ENCODE peak calls at places on chromosomes 3 and 15, in eight cellular contexts. E is NCI-H510A treated with DMSO at 0.1 percent for 48 hours, D is amniotic epithelial cell, I is IMR-90, F is globus pallidus, C is GM10248, N is anterior cingulate cortex, O is AG20443. M is an unnamed sample.

GRCh38 chr3:8778475-8778874 is 9.1 kb upstream of the OXTR start:
- DNase-seq in D (no peak), O (no peak), F (no peak), N (no peak), C (no peak), E (no peak), I (peak; percentile 24), M (no peak)

GRCh38 chr3:140505256-140505655 is 172.6 kb upstream of the TRIM42 start:
- DNase-seq in C (peak; percentile 28), N (peak; percentile 2), O (peak; percentile 5), D (no peak), I (no peak), F (peak; percentile 29), E (no peak), M (no peak)

GRCh38 chr15:85094685-85095084 is 113.0 kb downstream of the PDE8A start:
- DNase-seq in C (no peak), D (peak; percentile 54), I (peak; percentile 74), N (no peak), E (no peak), O (peak; percentile 56), F (no peak), M (no peak)

GRCh38 chr15:69145694-69146492 is 14.5 kb upstream of the GLCE start:
- DNase-seq in D (peak; percentile 92), F (peak; percentile 70), E (peak; percentile 26), I (peak; percentile 21), N (peak; percentile 40), C (no peak), O (no peak), M (no peak)

GRCh38 chr3:149180057-149180573 is 41.5 kb downstream of the CP start:
- DNase-seq in C (no peak), F (no peak), N (peak; percentile 12), I (peak; percentile 100), O (peak; percentile 94), D (peak; percentile 100), E (no peak), M (peak; percentile 97)

GRCh38 chr3:10697918-10698317 is 118.1 kb upstream of the SLC6A11 start:
- DNase-seq in O (no peak), E (no peak), F (no peak), D (peak; percentile 21), C (no peak), N (no peak), I (no peak), M (no peak)

GRCh38 chr15:48765007-48765406 is 45.9 kb downstream of the CEP152 start:
- DNase-seq in O (no peak), N (no peak), F (no peak), E (no peak), D (no peak), C (no peak), I (no peak), M (no peak)

GRCh38 chr3:36669763-36670162 is 94.6 kb downstream of the DCLK3 start:
- DNase-seq in D (no peak), I (no peak), N (no peak), C (no peak), E (no peak), O (no peak), F (no peak), M (no peak)

GRCh38 chr3:179015551-179016020 is 56.0 kb downstream of the ZMAT3 start:
- DNase-seq in C (peak; percentile 42), I (peak; percentile 83), O (peak; percentile 65), N (peak; percentile 0), F (peak; percentile 55), E (peak; percentile 90), D (peak; percentile 87), M (peak; percentile 88)

GRCh38 chr3:149122716-149123578 is 6.5 kb upstream of the HPS3 start:
- DNase-seq in C (no peak), O (no peak), D (no peak), E (no peak), F (no peak), N (no peak), I (peak; percentile 63), M (no peak)

GRCh38 chr3:151156618-151157216 is 46.3 kb downstream of the GPR171 start:
- DNase-seq in F (no peak), I (peak; percentile 61), E (peak; percentile 70), C (peak; percentile 60), N (no peak), O (peak; percentile 40), D (peak; percentile 65), M (peak; percentile 78)

GRCh38 chr3:156615592-156616173 is 58.7 kb upstream of the TIPARP start:
- DNase-seq in F (no peak), D (peak; percentile 93), O (peak; percentile 52), I (peak; percentile 79), C (no peak), N (peak; percentile 44), E (peak; percentile 8), M (peak; percentile 62)

GRCh38 chr15:83248151-83248851 is 36.2 kb downstream of the BNC1 start:
- DNase-seq in D (peak; percentile 65), F (peak; percentile 71), N (no peak), O (peak; percentile 46), C (peak; percentile 29), I (peak; percentile 68), E (peak; percentile 47), M (peak; percentile 87)

GRCh38 chr3:82927309-82928253 is 1166.1 kb upstream of the GBE1 start:
- DNase-seq in C (no peak), N (no peak), F (no peak), D (no peak), I (no peak), O (no peak), E (no peak), M (no peak)

GRCh38 chr15:33234019-33234418 is 39.5 kb upstream of the FMN1 start:
- DNase-seq in O (peak; percentile 46), N (no peak), F (peak; percentile 29), C (no peak), E (peak; percentile 41), I (peak; percentile 45), D (peak; percentile 30), M (peak; percentile 57)

M was measured in dermis blood vessel endothelial cell.